ENCODE peak calls at places on chromosomes 4 and X, in ten cellular contexts. B, V, K, X, P, H, L, J, I and M are unnamed samples. For H3K9me3, the result is how much of the 10 kb centered on the place peaks cover.

GRCh38 chr4:182495986-182496385 is 252.8 kb downstream of the TENM3 start:
- DNase-seq in P (no peak), J (no peak), X (no peak), K (no peak), I (no peak), V (no peak), H (no peak), B (no peak), L (no peak), M (no peak)

GRCh38 chr4:174669278-174669677 is 147.0 kb upstream of the HPGD start:
- DNase-seq in J (no peak), L (no peak), B (no peak), P (no peak), K (no peak), I (no peak), H (no peak), V (no peak), X (no peak), M (no peak)

GRCh38 chrX:26138043-26138442 is at the start of gene MAGEB18:
- DNase-seq in J (no peak), X (no peak), H (no peak), K (no peak), L (no peak), I (no peak), P (no peak), V (no peak), B (no peak), M (no peak)

GRCh38 chr4:118772149-118773081 is 63.5 kb downstream of the SEC24D start:
- DNase-seq in J (peak), B (no peak), P (no peak), I (no peak), V (peak), X (peak), H (no peak), K (no peak), L (no peak), M (no peak)

GRCh38 chr4:158129649-158130048 is 43.2 kb downstream of the GASK1B start:
- DNase-seq in H (no peak), K (no peak), I (no peak), B (no peak), P (no peak), L (no peak), V (no peak), J (no peak), X (no peak), M (no peak)

GRCh38 chr4:167028976-167029375 is 205.3 kb downstream of the SPOCK3 start:
- DNase-seq in X (no peak), V (no peak), J (no peak), I (no peak), P (no peak), K (no peak), H (no peak), L (no peak), B (no peak), M (no peak)

GRCh38 chr4:147830987-147831386 is 99.1 kb downstream of the ARHGAP10 start:
- DNase-seq in L (no peak), X (no peak), I (no peak), P (no peak), H (no peak), J (peak), K (no peak), V (no peak), B (no peak), M (no peak)

GRCh38 chr4:184529283-184529682 is 54.9 kb upstream of the IRF2 start:
- DNase-seq in V (no peak), K (no peak), J (no peak), L (no peak), H (peak), P (no peak), X (no peak), B (no peak), I (no peak), M (no peak)

GRCh38 chr4:36285784-36286480 is 4.5 kb downstream of the DTHD1 start:
- DNase-seq in H (no peak), K (no peak), B (no peak), J (no peak), V (peak), L (no peak), I (no peak), P (no peak), X (no peak), M (no peak)

GRCh38 chr4:52825311-52826090 is 36.6 kb upstream of the RASL11B start:
- DNase-seq in H (no peak), I (no peak), X (peak), P (no peak), K (no peak), J (no peak), B (no peak), L (no peak), V (peak), M (no peak)

GRCh38 chrX:28042260-28042659 is 61.0 kb upstream of the DCAF8L1 start:
- DNase-seq in L (no peak), K (no peak), B (no peak), I (no peak), V (no peak), J (no peak), H (no peak), P (no peak), X (no peak), M (no peak)

GRCh38 chr4:74133786-74134499 is 24.0 kb upstream of the MTHFD2L start:
- DNase-seq in B (peak), I (peak), H (peak), X (peak), P (peak), V (peak), J (peak), K (peak), L (peak), M (peak)

GRCh38 chr4:148376151-148376550 is 66.1 kb downstream of the NR3C2 start:
- DNase-seq in H (peak), J (peak), K (peak), V (peak), L (no peak), I (no peak), P (peak), X (peak), B (peak), M (peak)

GRCh38 chr4:136917312-136918110 is 614.8 kb downstream of the PCDH18 start:
- DNase-seq in K (no peak), J (no peak), H (no peak), P (no peak), I (no peak), X (no peak), B (no peak), V (no peak), L (no peak), M (no peak)

GRCh38 chr4:39169426-39169825 is 12.9 kb upstream of the WDR19 start:
- DNase-seq in V (no peak), H (no peak), B (no peak), J (no peak), K (no peak), X (no peak), I (no peak), L (no peak), P (no peak), M (no peak)

GRCh38 chrX:40651620-40652223 is 4.4 kb upstream of the CXorf38 start:
- DNase-seq in P (peak), B (peak), H (peak), V (peak), K (peak), X (peak), I (peak), J (peak), L (peak), M (peak)

GRCh38 chr4:153115322-153116100 is 88.7 kb upstream of the TRIM2 start:
- DNase-seq in L (no peak), J (peak), K (peak), I (no peak), B (peak), X (peak), P (peak), V (peak), H (no peak), M (no peak)

GRCh38 chrX:103629295-103630170 is 758 bp downstream of the TCEAL1 start:
- DNase-seq in B (peak), X (peak), L (peak), P (peak), V (no peak), J (peak), K (peak), H (peak), I (peak), M (peak)

GRCh38 chr4:1009647-1010521 is 1.5 kb upstream of the FGFRL1 start:
- DNase-seq in X (no peak), P (peak), V (no peak), H (peak), K (peak), J (peak), B (peak), I (peak), L (peak), M (peak)

GRCh38 chrX:80331285-80331684 is 89.0 kb upstream of the TENT5D start:
- DNase-seq in L (no peak), V (no peak), P (no peak), J (no peak), H (no peak), I (no peak), K (no peak), X (no peak), B (no peak), M (no peak)

GRCh38 chr4:107366016-107366415 is 329.9 kb upstream of the DKK2 start:
- DNase-seq in J (no peak), P (no peak), L (no peak), X (no peak), K (no peak), H (no peak), I (no peak), B (no peak), V (no peak), M (no peak)

GRCh38 chr4:106717094-106717493 is 319.0 kb downstream of the DKK2 start:
- DNase-seq in I (no peak), L (no peak), P (no peak), V (no peak), J (no peak), H (no peak), X (no peak), B (no peak), K (no peak), M (no peak)

GRCh38 chr4:39324446-39324845 is 41.7 kb downstream of the RFC1 start:
- DNase-seq in K (no peak), X (peak), I (no peak), B (no peak), P (no peak), H (no peak), L (no peak), V (no peak), J (peak), M (no peak)

GRCh38 chrX:122866527-122866926 is 317.6 kb upstream of the GRIA3 start:
- DNase-seq in J (peak), V (no peak), X (no peak), B (no peak), P (no peak), L (no peak), I (no peak), H (no peak), K (no peak), M (no peak)

GRCh38 chr4:40842725-40843401 is 93.1 kb downstream of the NSUN7 start:
- DNase-seq in B (no peak), I (no peak), K (no peak), H (peak), P (no peak), J (no peak), X (peak), V (no peak), L (no peak), M (peak)

GRCh38 chrX:23883737-23884354 is 23.9 kb downstream of the APOO start:
- DNase-seq in P (no peak), V (peak), H (no peak), K (no peak), B (no peak), I (no peak), X (peak), L (peak), J (peak), M (no peak)

DNA sequence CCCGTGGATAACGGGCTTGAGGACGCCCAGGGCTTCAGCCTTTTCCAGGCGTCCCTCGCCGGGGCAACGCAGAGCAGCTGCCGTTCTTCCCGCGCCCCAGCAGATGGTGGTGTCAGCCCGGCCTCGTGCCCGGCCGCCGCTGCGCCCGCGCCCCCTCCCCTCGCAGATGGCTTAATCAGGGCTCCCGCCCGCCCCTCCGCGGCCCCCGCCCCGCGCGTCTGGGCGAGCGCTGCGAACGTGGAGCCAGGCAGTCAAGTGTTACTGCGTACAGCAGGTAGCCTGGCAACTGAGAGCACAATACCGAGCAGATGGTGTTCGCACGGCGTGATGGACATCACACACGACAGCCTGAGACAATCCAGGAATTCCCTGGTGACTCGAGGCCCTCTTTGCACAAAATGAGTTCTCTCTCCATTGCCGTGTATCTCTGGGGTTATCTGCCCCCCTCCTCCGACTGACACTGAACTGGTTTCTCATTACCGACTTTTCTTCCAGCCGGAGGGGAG is 69.3 kb downstream of the MGST2 start:
- DNase-seq in L (no peak), K (peak), X (no peak), P (peak), I (peak), J (peak), B (peak), V (no peak), H (peak), M (peak)
- TF ChIP-seq POLR2AphosphoS5 in L (no peak), K (peak), X (no peak), P (peak), I (peak), J (peak), B (peak), V (no peak), H (peak), M (peak)

GRCh38 chrX:68832101-68832416 is 3.2 kb downstream of the EFNB1 start:
- DNase-seq in H (no peak), V (no peak), P (no peak), B (peak), I (peak), X (no peak), J (peak), L (no peak), K (peak), M (peak)
- TF ChIP-seq POLR2A in H (no peak), V (no peak), P (no peak), B (no peak), I (no peak), X (no peak), J (no peak), L (no peak), K (no peak), M (no peak)

GRCh38 chrX:70497026-70497425 is 52.4 kb downstream of the DLG3 start:
- DNase-seq in V (no peak), K (no peak), P (no peak), J (no peak), H (no peak), L (no peak), X (no peak), B (no peak), I (no peak), M (no peak)

GRCh38 chrX:70498129-70498528 is 53.5 kb downstream of the DLG3 start:
- DNase-seq in L (no peak), I (no peak), X (no peak), P (no peak), V (no peak), J (no peak), K (no peak), H (no peak), B (no peak), M (no peak)

GRCh38 chrX:70494441-70494840 is 49.8 kb downstream of the DLG3 start:
- DNase-seq in I (no peak), P (no peak), V (no peak), J (no peak), X (no peak), B (no peak), H (no peak), K (no peak), L (no peak), M (no peak)

GRCh38 chrX:70500826-70501225 is 56.2 kb downstream of the DLG3 start:
- DNase-seq in X (no peak), V (no peak), K (no peak), I (no peak), H (no peak), B (no peak), L (no peak), P (no peak), J (no peak), M (no peak)

GRCh38 chrX:70496491-70496890 is 51.9 kb downstream of the DLG3 start:
- DNase-seq in X (no peak), J (no peak), P (no peak), B (no peak), K (no peak), V (no peak), I (no peak), L (no peak), H (no peak), M (no peak)
- H3K9me3 ChIP-seq in X (under half), J (under half), P (under half), B (under half), K (under half), V (under half), I (under half), L (under half), H (under half), M (under half)

DNA sequence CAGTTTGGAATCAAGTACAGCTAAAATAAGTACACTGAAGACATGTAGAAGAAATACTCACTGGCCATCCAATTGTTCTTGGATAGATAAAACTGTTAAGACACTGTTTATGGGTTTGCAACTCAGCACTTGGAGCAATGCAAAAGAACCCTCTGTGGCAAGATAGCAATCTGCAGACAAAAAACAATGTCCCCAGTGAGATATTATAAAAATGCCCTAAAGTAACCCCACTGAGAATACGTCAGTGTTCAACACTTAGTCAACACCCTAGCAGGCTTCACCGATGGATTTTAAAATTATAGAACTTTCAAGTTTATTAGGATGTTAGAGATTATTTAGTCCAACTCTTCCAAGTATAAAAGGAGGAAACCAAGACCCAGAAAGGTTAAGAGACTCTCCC is 47.5 kb upstream of the NDP start:
- DNase-seq in X (no peak), L (no peak), B (no peak), P (no peak), V (no peak), H (no peak), K (no peak), J (no peak), I (no peak), M (no peak)
- TF ChIP-seq POLR2AphosphoS5 in X (no peak), L (no peak), B (no peak), P (no peak), V (no peak), H (no peak), K (no peak), J (no peak), I (no peak), M (no peak)

GRCh38 chr4:128812360-128812958 is 3.0 kb downstream of the JADE1 start:
- DNase-seq in L (no peak), I (peak), P (peak), K (peak), H (no peak), V (peak), X (peak), J (peak), B (peak), M (peak)

GRCh38 chr4:128809477-128810330 is at the start of gene JADE1:
- DNase-seq in X (peak), J (peak), P (peak), B (peak), I (peak), K (peak), V (peak), L (peak), H (peak), M (peak)

GRCh38 chr4:128810331-128810870 is 901 bp downstream of the JADE1 start:
- DNase-seq in I (no peak), B (peak), P (peak), K (peak), H (peak), J (no peak), V (peak), L (peak), X (peak), M (peak)

GRCh38 chr4:128811571-128812359 is 2.3 kb downstream of the JADE1 start:
- DNase-seq in V (peak), B (peak), P (peak), J (peak), H (peak), X (peak), K (peak), I (peak), L (peak), M (peak)

DNA sequence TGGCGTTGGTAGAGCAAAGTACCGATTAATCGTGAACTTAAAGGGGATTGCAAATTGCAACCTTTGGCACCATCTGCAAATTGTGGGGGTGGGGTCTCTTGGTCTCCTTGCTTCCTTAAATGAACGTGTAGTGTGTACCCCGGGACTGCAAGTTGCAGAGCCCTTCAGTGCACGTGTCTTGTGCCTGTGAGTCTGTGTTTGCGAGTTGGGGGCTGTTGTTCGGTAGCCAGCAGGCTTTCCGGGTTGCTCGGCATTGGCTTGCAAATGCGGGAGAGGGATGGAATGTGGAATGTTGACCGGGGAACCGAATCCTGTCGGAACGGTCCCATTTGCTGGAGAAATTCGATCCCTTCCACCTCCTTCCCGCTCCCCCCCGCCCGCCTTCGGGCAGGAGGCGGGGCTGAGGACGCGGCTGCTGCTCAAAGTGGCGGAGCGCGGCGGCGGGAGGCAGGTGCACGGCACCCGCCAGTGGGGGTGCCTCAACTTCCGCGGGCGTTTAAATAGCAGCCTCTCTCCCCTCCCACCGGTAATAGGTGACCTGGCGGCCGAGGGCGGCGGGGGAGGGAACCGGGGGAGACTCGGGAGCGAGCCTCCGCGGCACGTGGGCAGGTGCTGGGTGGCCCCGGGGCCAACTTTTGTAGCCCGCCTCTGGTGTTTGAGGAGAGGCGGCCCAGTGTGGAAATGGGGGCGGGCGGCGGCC is 1.5 kb downstream of the JADE1 start:
- DNase-seq in B (peak), I (peak), L (peak), V (peak), X (peak), H (peak), K (peak), P (peak), J (peak), M (peak)
- TF ChIP-seq POLR2A in B (peak), I (peak), L (peak), V (no peak), X (peak), H (peak), K (no peak), P (peak), J (peak), M (no peak)

GRCh38 chr4:8761824-8762205 is 109.8 kb downstream of the HMX1 start:
- DNase-seq in B (no peak), L (no peak), K (no peak), X (no peak), J (no peak), I (no peak), V (no peak), H (no peak), P (no peak), M (peak)

GRCh38 chr4:8762951-8763735 is 108.5 kb downstream of the HMX1 start:
- DNase-seq in V (no peak), J (no peak), L (no peak), H (no peak), I (no peak), X (no peak), B (no peak), P (no peak), K (no peak), M (peak)

GRCh38 chr4:8760561-8760960 is 111.1 kb downstream of the HMX1 start:
- DNase-seq in K (no peak), V (no peak), I (no peak), B (no peak), X (no peak), J (no peak), H (no peak), P (no peak), L (no peak), M (peak)

GRCh38 chr4:8761167-8761823 is 110.3 kb downstream of the HMX1 start:
- DNase-seq in J (no peak), P (no peak), H (no peak), I (no peak), X (no peak), L (no peak), K (no peak), V (no peak), B (no peak), M (peak)

DNA sequence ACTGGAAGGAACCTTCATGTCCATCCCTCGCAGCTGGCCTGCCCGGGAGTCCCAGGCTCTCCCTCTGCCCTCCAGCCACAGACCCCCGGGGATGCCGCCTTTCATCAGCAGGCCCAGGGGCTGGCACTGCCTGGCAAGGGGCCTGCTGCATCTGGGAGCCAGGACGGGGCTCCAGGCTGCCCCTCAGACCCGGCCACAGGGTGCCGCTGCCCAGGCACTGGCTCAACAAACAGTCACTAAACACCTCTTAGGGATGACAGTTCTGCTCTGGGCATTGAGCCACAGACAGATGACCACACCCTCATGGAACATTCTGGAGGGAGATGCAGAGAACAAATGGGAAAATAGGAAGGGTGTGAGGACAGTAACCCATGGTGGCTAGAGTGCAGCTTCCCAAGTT is 109.3 kb downstream of the HMX1 start:
- DNase-seq in K (no peak), P (no peak), H (no peak), V (no peak), J (no peak), L (no peak), B (no peak), I (no peak), X (no peak), M (peak)
- H3K9me3 ChIP-seq in K (under half), P (under half), H (under half), V (under half), J (under half), L (under half), B (under half), I (under half), X (under half), M (under half)

GRCh38 chrX:48891402-48892288 is 5.9 kb downstream of the TIMM17B start:
- DNase-seq in I (peak), L (peak), J (peak), B (peak), X (peak), H (peak), V (peak), K (peak), P (peak), M (peak)
- TF ChIP-seq POLR2AphosphoS5 in I (no peak), L (peak), J (peak), B (no peak), X (peak), H (no peak), V (peak), K (peak), P (peak), M (peak)